ENCODE peak calls at places on chromosomes 2 and 18, in ten cellular contexts. X is ELR; F is A549; N is substantia nigra; W is activated T-helper 1 cell treated with anti-CD3 and anti-CD28 coated beads, Interleukin-12 subunit alpha, Interleukin-12 subunit beta, Interleukin-2, Interleukin-4 antibody, amounts not matched to agents 30 ng/mL and 10 ng/mL and 1 ng/mL, durations not matched to agents 14 hours and 24 hours and 36 hours; T is NCI-H2081; O is fibroblast of gingiva; V is RKO; E is NCI-H1417; H is EH. Q is an unnamed sample.
A peak's percentile ranks its signal among the peaks of the same experiment; 100 is the strongest.

GRCh38 chr2:62569907-62570793 is 64.2 kb upstream of the TMEM17 start:
- DNase-seq in X (no peak), F (peak; percentile 99), N (no peak), W (no peak), T (no peak), O (no peak), V (no peak), E (no peak), H (no peak), Q (no peak)

GRCh38 chr2:181991171-181991885 is 5.7 kb downstream of the PPP1R1C start:
- DNase-seq in X (no peak), F (no peak), N (no peak), W (no peak), T (no peak), O (no peak), V (no peak), E (peak; percentile 30), H (no peak), Q (no peak)

GRCh38 chr2:239316562-239317465 is 84.0 kb downstream of the HDAC4 start:
- DNase-seq in X (no peak), F (no peak), N (peak; percentile 52), W (no peak), T (no peak), O (peak; percentile 69), V (no peak), E (no peak), H (peak; percentile 33), Q (no peak)

GRCh38 chr2:109032229-109032800 is 43.3 kb upstream of the EDAR start:
- DNase-seq in X (no peak), F (no peak), N (no peak), W (peak; percentile 9), T (no peak), O (no peak), V (no peak), E (no peak), H (no peak), Q (no peak)

GRCh38 chr2:12881952-12882351 is 165.2 kb downstream of the TRIB2 start:
- DNase-seq in X (peak; percentile 17), F (no peak), N (no peak), W (no peak), T (no peak), O (no peak), V (no peak), E (no peak), H (peak; percentile 50), Q (no peak)

GRCh38 chr18:75635096-75635495 is 207.6 kb upstream of the SMIM21 start:
- DNase-seq in X (no peak), F (no peak), N (no peak), W (no peak), T (no peak), O (no peak), V (no peak), E (no peak), H (no peak), Q (no peak)

GRCh38 chr18:77071061-77071460 is 61.5 kb downstream of the MBP start:
- DNase-seq in X (no peak), F (no peak), N (no peak), W (no peak), T (no peak), O (no peak), V (no peak), E (no peak), H (no peak), Q (no peak)

GRCh38 chr2:210199186-210199765 is 26.0 kb downstream of the ACADL start:
- DNase-seq in X (peak; percentile 53), F (peak; percentile 25), N (no peak), W (no peak), T (peak; percentile 15), O (peak; percentile 6), V (peak; percentile 57), E (peak; percentile 64), H (peak; percentile 41), Q (peak; percentile 52)

GRCh38 chr2:190762569-190762968 is 113.7 kb downstream of the NAB1 start:
- DNase-seq in X (no peak), F (no peak), N (no peak), W (no peak), T (no peak), O (no peak), V (no peak), E (no peak), H (no peak), Q (no peak)

GRCh38 chr18:10924290-10924689 is 225.1 kb downstream of the PIEZO2 start:
- DNase-seq in X (no peak), F (no peak), N (no peak), W (no peak), T (no peak), O (no peak), V (no peak), E (no peak), H (no peak), Q (no peak)

GRCh38 chr18:74005320-74006110 is 142.1 kb downstream of the FBXO15 start:
- DNase-seq in X (no peak), F (no peak), N (no peak), W (no peak), T (no peak), O (no peak), V (no peak), E (no peak), H (no peak), Q (no peak)

GRCh38 chr18:332007-332406 is 64.2 kb upstream of the THOC1 start:
- DNase-seq in X (no peak), F (no peak), N (no peak), W (no peak), T (no peak), O (no peak), V (no peak), E (no peak), H (no peak), Q (peak; percentile 88)

GRCh38 chr2:33518929-33519328 is 42.5 kb downstream of the RASGRP3 start:
- DNase-seq in X (peak; percentile 81), F (peak; percentile 65), N (no peak), W (no peak), T (no peak), O (peak; percentile 61), V (peak; percentile 53), E (no peak), H (peak; percentile 29), Q (no peak)

Q was measured in lung microvascular endothelial cell.